ENCODE peak calls at places on chromosomes 1 and 21, in seven cellular contexts. One of them, this sample, is unnamed. For H3K36me3 and H3K27me3, the result is how much of the 10 kb centered on the place peaks cover.

GRCh38 chr1:175632667-175633066 is 110.7 kb downstream of the TNR start:
- DNase-seq in left lung: no peak
- DNase-seq in brain microvascular endothelial cell: no peak
- DNase-seq in suprapubic skin: no peak
- DNase-seq in heart left ventricle: no peak
- DNase-seq in HAP-1: no peak
- DNase-seq in NT2/D1: no peak
- DNase-seq in this sample: no peak

GRCh38 chr1:14658642-14659041 is 60.2 kb downstream of the KAZN start:
- DNase-seq in left lung: no peak
- DNase-seq in suprapubic skin: no peak
- DNase-seq in HAP-1: no peak
- DNase-seq in heart left ventricle: no peak
- DNase-seq in NT2/D1: no peak
- DNase-seq in brain microvascular endothelial cell: no peak
- DNase-seq in this sample: no peak

GRCh38 chr1:156910309-156910782 is 10.1 kb upstream of the LRRC71 start:
- DNase-seq in heart left ventricle: no peak
- DNase-seq in HAP-1: peak
- DNase-seq in brain microvascular endothelial cell: no peak
- DNase-seq in suprapubic skin: no peak
- DNase-seq in NT2/D1: peak
- DNase-seq in left lung: peak
- DNase-seq in this sample: peak

GRCh38 chr1:102836991-102837390 is 271.3 kb downstream of the COL11A1 start:
- DNase-seq in brain microvascular endothelial cell: no peak
- DNase-seq in heart left ventricle: no peak
- DNase-seq in HAP-1: no peak
- DNase-seq in NT2/D1: no peak
- DNase-seq in suprapubic skin: no peak
- DNase-seq in left lung: no peak
- DNase-seq in this sample: no peak

GRCh38 chr1:61641578-61642336 is 83.2 kb downstream of the TM2D1 start:
- DNase-seq in left lung: peak
- DNase-seq in NT2/D1: peak
- DNase-seq in brain microvascular endothelial cell: peak
- DNase-seq in HAP-1: peak
- DNase-seq in suprapubic skin: peak
- DNase-seq in heart left ventricle: peak
- DNase-seq in this sample: peak

GRCh38 chr1:43232482-43232881 is 37.3 kb upstream of the TMEM125 start:
- DNase-seq in left lung: no peak
- DNase-seq in brain microvascular endothelial cell: no peak
- DNase-seq in NT2/D1: no peak
- DNase-seq in suprapubic skin: no peak
- DNase-seq in HAP-1: no peak
- DNase-seq in heart left ventricle: no peak
- DNase-seq in this sample: no peak

GRCh38 chr1:164240081-164240480 is 318.9 kb upstream of the PBX1 start:
- DNase-seq in suprapubic skin: no peak
- DNase-seq in left lung: no peak
- DNase-seq in heart left ventricle: no peak
- DNase-seq in HAP-1: no peak
- DNase-seq in NT2/D1: peak
- DNase-seq in brain microvascular endothelial cell: no peak
- DNase-seq in this sample: peak

GRCh38 chr1:102742426-102742825 is 365.9 kb downstream of the COL11A1 start:
- DNase-seq in heart left ventricle: no peak
- DNase-seq in NT2/D1: no peak
- DNase-seq in brain microvascular endothelial cell: no peak
- DNase-seq in HAP-1: no peak
- DNase-seq in left lung: no peak
- DNase-seq in suprapubic skin: no peak
- DNase-seq in this sample: no peak

DNA sequence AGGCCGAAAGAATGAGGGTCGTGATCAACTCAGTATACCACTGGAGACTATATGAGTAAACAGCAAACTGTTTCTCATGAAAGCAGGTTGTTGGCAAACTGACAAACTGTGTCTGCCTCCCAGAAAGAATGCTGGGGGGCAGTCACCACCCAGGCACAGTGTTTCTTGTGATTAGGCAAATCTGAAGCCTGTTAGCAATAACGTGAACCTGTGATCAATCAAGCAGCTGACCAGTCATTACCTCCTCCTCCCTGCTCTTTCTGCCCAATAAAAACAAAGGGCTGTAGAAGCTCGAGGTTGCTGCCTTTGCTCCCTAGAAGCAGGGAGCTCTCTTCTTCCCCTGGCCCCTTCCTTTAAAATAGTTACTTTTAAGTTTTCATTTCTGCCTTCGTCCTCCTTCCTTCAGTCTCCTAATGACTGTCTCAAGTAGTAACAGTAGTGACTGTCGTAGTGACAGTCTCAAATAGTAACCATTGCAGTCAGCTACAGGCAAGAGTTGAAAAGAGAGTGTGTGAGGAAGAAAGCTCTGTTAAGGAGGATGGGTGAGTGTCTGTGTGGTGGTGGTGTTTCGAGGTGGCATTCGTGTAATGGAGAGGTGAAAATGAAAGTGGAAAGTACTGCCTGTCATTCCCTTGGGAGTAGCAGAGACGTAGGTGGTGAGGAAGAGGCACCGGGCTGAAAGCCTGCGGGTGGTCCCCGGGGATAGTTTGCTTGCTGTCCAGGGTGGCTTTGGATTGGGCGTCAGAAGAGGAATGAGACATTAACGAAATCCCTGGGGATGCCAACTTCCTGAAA is 14.5 kb downstream of the HHAT start:
- DNase-seq in left lung: no peak
- DNase-seq in suprapubic skin: no peak
- DNase-seq in heart left ventricle: no peak
- DNase-seq in NT2/D1: no peak
- DNase-seq in HAP-1: no peak
- DNase-seq in brain microvascular endothelial cell: no peak
- DNase-seq in this sample: no peak
- H3K4me3 ChIP-seq in left lung: peak
- H3K4me3 ChIP-seq in suprapubic skin: peak
- H3K4me3 ChIP-seq in heart left ventricle: peak
- H3K4me3 ChIP-seq in NT2/D1: no peak
- H3K4me3 ChIP-seq in HAP-1: no peak
- H3K4me3 ChIP-seq in brain microvascular endothelial cell: peak
- H3K4me3 ChIP-seq in this sample: no peak

GRCh38 chr21:34990842-34991241 is 58.3 kb downstream of the RUNX1 start:
- DNase-seq in brain microvascular endothelial cell: no peak
- DNase-seq in NT2/D1: no peak
- DNase-seq in HAP-1: no peak
- DNase-seq in suprapubic skin: no peak
- DNase-seq in heart left ventricle: no peak
- DNase-seq in left lung: no peak
- DNase-seq in this sample: no peak

GRCh38 chr21:34992180-34992579 is 56.9 kb downstream of the RUNX1 start:
- DNase-seq in heart left ventricle: no peak
- DNase-seq in brain microvascular endothelial cell: no peak
- DNase-seq in suprapubic skin: no peak
- DNase-seq in HAP-1: no peak
- DNase-seq in left lung: no peak
- DNase-seq in NT2/D1: no peak
- DNase-seq in this sample: no peak

GRCh38 chr21:34992736-34993135 is 56.4 kb downstream of the RUNX1 start:
- DNase-seq in left lung: no peak
- DNase-seq in heart left ventricle: no peak
- DNase-seq in NT2/D1: no peak
- DNase-seq in suprapubic skin: peak
- DNase-seq in brain microvascular endothelial cell: no peak
- DNase-seq in HAP-1: no peak
- DNase-seq in this sample: peak

GRCh38 chr21:34989337-34990151 is 59.6 kb downstream of the RUNX1 start:
- DNase-seq in heart left ventricle: no peak
- DNase-seq in HAP-1: no peak
- DNase-seq in brain microvascular endothelial cell: no peak
- DNase-seq in suprapubic skin: no peak
- DNase-seq in NT2/D1: no peak
- DNase-seq in left lung: no peak
- DNase-seq in this sample: no peak

GRCh38 chr21:34991366-34991967 is 57.6 kb downstream of the RUNX1 start:
- DNase-seq in heart left ventricle: no peak
- DNase-seq in NT2/D1: no peak
- DNase-seq in suprapubic skin: no peak
- DNase-seq in left lung: no peak
- DNase-seq in brain microvascular endothelial cell: no peak
- DNase-seq in HAP-1: no peak
- DNase-seq in this sample: no peak
- H3K36me3 ChIP-seq in heart left ventricle: under half
- H3K36me3 ChIP-seq in NT2/D1: under half
- H3K36me3 ChIP-seq in suprapubic skin: under half
- H3K36me3 ChIP-seq in left lung: under half
- H3K36me3 ChIP-seq in brain microvascular endothelial cell: under half
- H3K36me3 ChIP-seq in HAP-1: under half
- H3K36me3 ChIP-seq in this sample: under half

GRCh38 chr1:32886012-32886827 is at the start of gene HPCA:
- DNase-seq in suprapubic skin: no peak
- DNase-seq in left lung: no peak
- DNase-seq in brain microvascular endothelial cell: peak
- DNase-seq in NT2/D1: peak
- DNase-seq in HAP-1: peak
- DNase-seq in heart left ventricle: peak
- DNase-seq in this sample: peak
- H3K27me3 ChIP-seq in suprapubic skin: under half
- H3K27me3 ChIP-seq in left lung: half or more
- H3K27me3 ChIP-seq in brain microvascular endothelial cell: under half
- H3K27me3 ChIP-seq in NT2/D1: under half
- H3K27me3 ChIP-seq in HAP-1: under half
- H3K27me3 ChIP-seq in heart left ventricle: under half
- H3K27me3 ChIP-seq in this sample: half or more

GRCh38 chr1:97902067-97902466 is 18.8 kb downstream of the DPYD start:
- DNase-seq in HAP-1: no peak
- DNase-seq in heart left ventricle: no peak
- DNase-seq in suprapubic skin: no peak
- DNase-seq in left lung: no peak
- DNase-seq in NT2/D1: no peak
- DNase-seq in brain microvascular endothelial cell: no peak
- DNase-seq in this sample: no peak

GRCh38 chr1:97901017-97901658 is 19.7 kb downstream of the DPYD start:
- DNase-seq in suprapubic skin: no peak
- DNase-seq in NT2/D1: no peak
- DNase-seq in heart left ventricle: no peak
- DNase-seq in brain microvascular endothelial cell: no peak
- DNase-seq in HAP-1: no peak
- DNase-seq in left lung: no peak
- DNase-seq in this sample: no peak

GRCh38 chr1:97895278-97895677 is 25.6 kb downstream of the DPYD start:
- DNase-seq in NT2/D1: no peak
- DNase-seq in heart left ventricle: no peak
- DNase-seq in brain microvascular endothelial cell: no peak
- DNase-seq in left lung: no peak
- DNase-seq in suprapubic skin: no peak
- DNase-seq in HAP-1: no peak
- DNase-seq in this sample: no peak

GRCh38 chr1:97903626-97904025 is 17.2 kb downstream of the DPYD start:
- DNase-seq in brain microvascular endothelial cell: peak
- DNase-seq in HAP-1: no peak
- DNase-seq in left lung: no peak
- DNase-seq in NT2/D1: no peak
- DNase-seq in suprapubic skin: no peak
- DNase-seq in heart left ventricle: no peak
- DNase-seq in this sample: no peak

GRCh38 chr1:97898948-97899347 is 21.9 kb downstream of the DPYD start:
- DNase-seq in left lung: no peak
- DNase-seq in NT2/D1: no peak
- DNase-seq in heart left ventricle: no peak
- DNase-seq in suprapubic skin: no peak
- DNase-seq in HAP-1: no peak
- DNase-seq in brain microvascular endothelial cell: no peak
- DNase-seq in this sample: no peak
- H3K4me3 ChIP-seq in left lung: no peak
- H3K4me3 ChIP-seq in NT2/D1: no peak
- H3K4me3 ChIP-seq in heart left ventricle: no peak
- H3K4me3 ChIP-seq in suprapubic skin: no peak
- H3K4me3 ChIP-seq in HAP-1: no peak
- H3K4me3 ChIP-seq in brain microvascular endothelial cell: no peak
- H3K4me3 ChIP-seq in this sample: no peak

GRCh38 chr1:86731416-86731815 is 27.0 kb downstream of the SH3GLB1 start:
- DNase-seq in heart left ventricle: no peak
- DNase-seq in NT2/D1: no peak
- DNase-seq in left lung: no peak
- DNase-seq in HAP-1: no peak
- DNase-seq in brain microvascular endothelial cell: no peak
- DNase-seq in suprapubic skin: no peak
- DNase-seq in this sample: no peak
- H3K36me3 ChIP-seq in heart left ventricle: under half
- H3K36me3 ChIP-seq in NT2/D1: half or more
- H3K36me3 ChIP-seq in left lung: half or more
- H3K36me3 ChIP-seq in HAP-1: under half
- H3K36me3 ChIP-seq in brain microvascular endothelial cell: under half
- H3K36me3 ChIP-seq in suprapubic skin: half or more
- H3K36me3 ChIP-seq in this sample: under half

DNA sequence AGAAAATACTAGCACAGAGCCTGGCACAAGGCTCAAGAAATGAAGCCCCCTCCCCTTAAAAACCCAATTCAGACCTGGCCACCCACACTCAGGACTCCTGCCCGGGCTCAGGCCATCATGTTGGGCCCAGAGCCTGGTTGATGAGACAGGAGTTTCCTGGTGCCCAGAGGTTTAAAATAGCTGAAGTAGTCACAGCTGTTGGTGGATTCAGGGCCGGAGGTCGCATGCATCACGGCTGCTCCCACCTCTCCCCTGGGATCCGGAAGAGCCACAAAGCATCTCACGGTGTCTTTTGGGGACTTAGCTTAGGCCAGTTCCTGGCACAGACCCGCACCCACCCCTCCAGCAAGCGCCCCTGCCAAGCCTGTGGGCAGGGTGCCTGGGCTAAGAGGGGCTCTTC is 2.6 kb upstream of the PADI2 start:
- DNase-seq in brain microvascular endothelial cell: no peak
- DNase-seq in suprapubic skin: no peak
- DNase-seq in HAP-1: no peak
- DNase-seq in heart left ventricle: no peak
- DNase-seq in left lung: peak
- DNase-seq in NT2/D1: no peak
- DNase-seq in this sample: no peak
- H3K27me3 ChIP-seq in brain microvascular endothelial cell: under half
- H3K27me3 ChIP-seq in suprapubic skin: under half
- H3K27me3 ChIP-seq in HAP-1: under half
- H3K27me3 ChIP-seq in heart left ventricle: under half
- H3K27me3 ChIP-seq in left lung: under half
- H3K27me3 ChIP-seq in NT2/D1: under half
- H3K27me3 ChIP-seq in this sample: under half

GRCh38 chr1:18973446-18973955 is 17.0 kb upstream of the IFFO2 start:
- DNase-seq in suprapubic skin: no peak
- DNase-seq in HAP-1: no peak
- DNase-seq in heart left ventricle: no peak
- DNase-seq in NT2/D1: no peak
- DNase-seq in left lung: no peak
- DNase-seq in brain microvascular endothelial cell: no peak
- DNase-seq in this sample: no peak
- H3K4me3 ChIP-seq in suprapubic skin: no peak
- H3K4me3 ChIP-seq in HAP-1: no peak
- H3K4me3 ChIP-seq in heart left ventricle: no peak
- H3K4me3 ChIP-seq in NT2/D1: no peak
- H3K4me3 ChIP-seq in left lung: no peak
- H3K4me3 ChIP-seq in brain microvascular endothelial cell: no peak
- H3K4me3 ChIP-seq in this sample: no peak

DNA sequence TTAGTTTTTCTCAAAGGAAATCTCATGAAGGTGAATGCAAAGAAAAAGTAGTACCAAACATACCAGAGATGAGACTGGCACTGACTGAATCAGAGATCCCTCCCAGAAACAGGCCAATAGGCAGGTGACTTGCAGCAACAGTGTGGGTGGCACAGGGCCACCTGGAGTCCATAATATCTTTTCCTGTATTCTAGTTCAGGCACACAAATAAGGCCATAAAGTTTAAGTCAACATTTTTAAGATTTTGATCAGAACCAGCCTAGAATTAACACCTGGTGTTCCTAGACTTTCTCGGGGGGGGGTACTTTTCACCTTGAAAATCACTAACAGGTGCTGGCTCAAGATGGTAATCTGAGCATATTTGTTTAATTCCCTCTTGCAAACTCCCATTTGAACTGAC is 19.1 kb downstream of the SDE2 start:
- DNase-seq in HAP-1: no peak
- DNase-seq in left lung: no peak
- DNase-seq in suprapubic skin: no peak
- DNase-seq in heart left ventricle: no peak
- DNase-seq in brain microvascular endothelial cell: no peak
- DNase-seq in NT2/D1: no peak
- DNase-seq in this sample: no peak
- H3K36me3 ChIP-seq in HAP-1: half or more
- H3K36me3 ChIP-seq in left lung: half or more
- H3K36me3 ChIP-seq in suprapubic skin: half or more
- H3K36me3 ChIP-seq in heart left ventricle: under half
- H3K36me3 ChIP-seq in brain microvascular endothelial cell: under half
- H3K36me3 ChIP-seq in NT2/D1: half or more
- H3K36me3 ChIP-seq in this sample: under half

This sample was measured in H7.